ENCODE peak calls at places on chromosomes 6 and 20, in nine cellular contexts. K, T, I, F, Y, A, N, Q and V are unnamed samples.

GRCh38 chr20:60789399-60789798 is 462.7 kb upstream of the CDH4 start:
- DNase-seq in I (no peak), A (no peak), T (no peak), N (no peak), F (no peak), Q (no peak), K (no peak), Y (no peak), V (no peak)

GRCh38 chr6:6407061-6407723 is 86.7 kb upstream of the F13A1 start:
- DNase-seq in A (peak), T (no peak), Q (no peak), K (no peak), N (no peak), F (no peak), Y (no peak), I (no peak), V (no peak)

GRCh38 chr20:50093240-50093639 is 19.7 kb downstream of the UBE2V1 start:
- DNase-seq in I (no peak), K (no peak), Q (no peak), Y (no peak), A (no peak), F (no peak), N (no peak), T (no peak), V (no peak)

GRCh38 chr6:25137497-25137896 is 141.7 kb upstream of the CARMIL1 start:
- DNase-seq in K (no peak), N (no peak), A (no peak), Y (no peak), Q (no peak), F (no peak), I (no peak), T (no peak), V (no peak)

GRCh38 chr20:4130404-4131189 is 115.2 kb upstream of the RNF24 start:
- DNase-seq in N (no peak), T (no peak), A (no peak), F (no peak), I (no peak), Q (no peak), K (no peak), Y (peak), V (no peak)

GRCh38 chr6:146543211-146543939 is at the start of gene RAB32:
- DNase-seq in Q (peak), Y (peak), I (peak), K (peak), N (peak), F (no peak), T (peak), A (peak), V (peak)

GRCh38 chr6:94254689-94255088 is 835.3 kb upstream of the EPHA7 start:
- DNase-seq in T (no peak), K (no peak), A (no peak), N (no peak), Y (peak), Q (no peak), F (no peak), I (no peak), V (no peak)

GRCh38 chr6:148422085-148422484 is 79.4 kb downstream of the SASH1 start:
- DNase-seq in I (no peak), Q (no peak), F (no peak), N (no peak), A (no peak), Y (no peak), K (no peak), T (no peak), V (no peak)

GRCh38 chr6:75206338-75207210 is 721 bp upstream of the COL12A1 start:
- DNase-seq in F (no peak), T (no peak), Q (no peak), Y (no peak), A (no peak), K (peak), I (peak), N (no peak), V (peak)

GRCh38 chr6:139647816-139648215 is 273.4 kb upstream of the CITED2 start:
- DNase-seq in T (no peak), Y (no peak), K (no peak), N (no peak), I (no peak), A (no peak), F (no peak), Q (no peak), V (no peak)

GRCh38 chr6:154508573-154509375 is 1.7 kb downstream of the CNKSR3 start:
- DNase-seq in Q (no peak), K (no peak), T (peak), Y (no peak), F (no peak), A (no peak), I (no peak), N (no peak), V (peak)

GRCh38 chr6:36387440-36388303 is at the start of gene ETV7:
- DNase-seq in F (no peak), A (peak), K (no peak), N (no peak), T (no peak), Q (no peak), Y (no peak), I (peak), V (peak)

GRCh38 chr20:46222521-46223007 is 85.7 kb downstream of the CDH22 start:
- DNase-seq in N (no peak), Q (no peak), K (no peak), Y (no peak), I (no peak), T (no peak), A (no peak), F (no peak), V (no peak)

GRCh38 chr20:41526327-41526726 is 91.8 kb downstream of the CHD6 start:
- DNase-seq in T (no peak), K (no peak), N (no peak), F (no peak), A (no peak), Q (no peak), Y (no peak), I (no peak), V (no peak)

GRCh38 chr20:48747840-48748416 is 79.9 kb downstream of the PREX1 start:
- DNase-seq in K (no peak), F (no peak), T (no peak), N (no peak), A (no peak), Y (no peak), Q (no peak), I (no peak), V (no peak)

GRCh38 chr6:30006170-30007131 is 54.6 kb upstream of the POLR1H start:
- DNase-seq in Y (no peak), N (no peak), Q (peak), I (peak), T (no peak), A (peak), K (peak), F (no peak), V (peak)

GRCh38 chr6:158742988-158743651 is 76.0 kb downstream of the EZR start:
- DNase-seq in A (no peak), Q (no peak), T (no peak), N (no peak), F (no peak), I (no peak), K (no peak), Y (no peak), V (no peak)

GRCh38 chr20:64224344-64225165 is 31.0 kb upstream of the PCMTD2 start:
- DNase-seq in Q (no peak), T (peak), A (no peak), F (no peak), I (no peak), Y (no peak), N (no peak), K (no peak), V (no peak)

GRCh38 chr20:58746551-58747399 is 54.2 kb downstream of the NPEPL1 start:
- DNase-seq in I (peak), Q (no peak), A (no peak), Y (no peak), N (no peak), T (no peak), K (no peak), F (no peak), V (no peak)

GRCh38 chr6:14585689-14586088 is 468.1 kb downstream of the CD83 start:
- DNase-seq in K (no peak), F (no peak), Q (no peak), Y (no peak), A (no peak), I (no peak), T (no peak), N (no peak), V (no peak)

GRCh38 chr20:33630507-33630906 is 31.6 kb upstream of the C20orf144 start:
- DNase-seq in A (no peak), K (no peak), T (no peak), Y (no peak), I (no peak), N (no peak), Q (no peak), F (no peak), V (no peak)

GRCh38 chr6:69705954-69706353 is 90.9 kb downstream of the LMBRD1 start:
- DNase-seq in T (no peak), A (no peak), Q (no peak), F (no peak), N (no peak), I (no peak), K (no peak), Y (peak), V (no peak)

GRCh38 chr6:54481096-54481495 is 172.9 kb downstream of the TINAG start:
- DNase-seq in Y (no peak), F (no peak), Q (no peak), K (no peak), I (no peak), N (no peak), A (no peak), T (no peak), V (no peak)

GRCh38 chr6:52420668-52421358 is 671 bp downstream of the EFHC1 start:
- DNase-seq in F (no peak), Q (no peak), I (peak), N (no peak), A (no peak), Y (peak), T (no peak), K (no peak), V (peak)

GRCh38 chr6:39432311-39433025 is 110.0 kb upstream of the KCNK16 start:
- DNase-seq in K (no peak), I (no peak), T (no peak), Y (no peak), A (no peak), N (no peak), Q (no peak), F (no peak), V (no peak)

GRCh38 chr6:42142118-42142835 is at the start of gene C6orf132:
- DNase-seq in A (peak), Q (peak), Y (no peak), F (no peak), K (no peak), I (no peak), T (no peak), N (peak), V (no peak)
- TF ChIP-seq POLR2A in A (no peak), Q (no peak), Y (no peak), F (no peak), K (no peak), I (no peak), T (no peak), N (no peak), V (no peak)

GRCh38 chr6:2858678-2859324 is 17.1 kb upstream of the SERPINB1 start:
- DNase-seq in Y (no peak), I (no peak), A (no peak), K (no peak), Q (no peak), F (no peak), N (no peak), T (no peak), V (no peak)
- TF ChIP-seq POLR2A in Y (no peak), I (no peak), A (peak), K (no peak), Q (no peak), F (no peak), N (no peak), T (no peak), V (no peak)

GRCh38 chr20:32327087-32327681 is 30.9 kb upstream of the ASXL1 start:
- DNase-seq in Y (no peak), K (no peak), A (no peak), F (no peak), N (no peak), Q (no peak), T (no peak), I (no peak), V (no peak)
- TF ChIP-seq POLR2A in Y (no peak), K (no peak), A (no peak), F (no peak), N (no peak), Q (no peak), T (no peak), I (no peak), V (no peak)

DNA sequence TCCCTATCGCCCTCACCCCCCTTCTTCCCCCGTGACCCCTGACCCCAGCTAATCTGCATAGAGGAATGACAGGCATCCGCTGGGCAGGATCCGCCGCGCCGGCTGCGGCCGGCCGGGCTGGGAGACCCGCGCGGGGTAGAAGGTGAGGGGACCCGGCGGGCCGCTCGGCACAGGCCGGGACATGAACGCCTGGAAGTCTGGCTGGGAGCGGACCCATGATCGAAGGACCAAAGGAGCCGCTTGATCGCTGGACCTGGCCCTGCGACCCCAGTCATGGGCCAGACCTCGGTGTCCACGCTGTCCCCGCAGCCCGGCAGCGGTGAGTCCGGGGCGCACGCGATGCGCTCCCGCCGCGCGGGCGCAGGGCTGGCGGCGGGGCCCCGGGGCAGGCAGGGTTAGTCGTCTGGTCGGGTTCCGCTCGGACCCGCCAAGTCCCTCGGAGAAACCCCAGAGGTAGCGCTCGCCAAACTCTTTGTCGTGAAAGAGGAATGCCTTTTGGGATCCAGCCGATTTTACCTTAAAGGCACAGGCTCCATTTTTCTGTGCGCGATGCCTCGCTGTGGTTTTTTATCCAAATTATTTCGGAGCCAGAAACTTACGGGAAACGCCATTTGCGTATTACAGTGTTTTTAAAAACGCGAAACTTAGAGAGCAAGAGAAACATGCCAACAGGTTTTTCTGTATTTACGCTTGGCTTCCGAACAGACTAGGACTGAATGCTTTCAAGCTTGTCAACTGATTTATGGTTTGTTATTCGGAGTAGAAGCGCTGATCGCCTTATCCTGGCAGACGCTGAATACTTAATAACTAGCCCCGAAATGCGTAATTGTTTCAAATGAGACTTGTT is at the start of gene PHACTR2:
- DNase-seq in I (peak), Y (peak), F (peak), K (peak), A (peak), Q (peak), T (peak), N (peak), V (peak)
- TF ChIP-seq POLR2A in I (peak), Y (no peak), F (peak), K (peak), A (no peak), Q (no peak), T (peak), N (no peak), V (peak)

GRCh38 chr20:13017235-13017634 is 8.5 kb downstream of the SPTLC3 start:
- DNase-seq in N (no peak), T (no peak), Q (no peak), Y (no peak), A (no peak), F (no peak), I (no peak), K (no peak), V (no peak)
- TF ChIP-seq POLR2A in N (no peak), T (no peak), Q (no peak), Y (no peak), A (no peak), F (no peak), I (no peak), K (no peak), V (no peak)

DNA sequence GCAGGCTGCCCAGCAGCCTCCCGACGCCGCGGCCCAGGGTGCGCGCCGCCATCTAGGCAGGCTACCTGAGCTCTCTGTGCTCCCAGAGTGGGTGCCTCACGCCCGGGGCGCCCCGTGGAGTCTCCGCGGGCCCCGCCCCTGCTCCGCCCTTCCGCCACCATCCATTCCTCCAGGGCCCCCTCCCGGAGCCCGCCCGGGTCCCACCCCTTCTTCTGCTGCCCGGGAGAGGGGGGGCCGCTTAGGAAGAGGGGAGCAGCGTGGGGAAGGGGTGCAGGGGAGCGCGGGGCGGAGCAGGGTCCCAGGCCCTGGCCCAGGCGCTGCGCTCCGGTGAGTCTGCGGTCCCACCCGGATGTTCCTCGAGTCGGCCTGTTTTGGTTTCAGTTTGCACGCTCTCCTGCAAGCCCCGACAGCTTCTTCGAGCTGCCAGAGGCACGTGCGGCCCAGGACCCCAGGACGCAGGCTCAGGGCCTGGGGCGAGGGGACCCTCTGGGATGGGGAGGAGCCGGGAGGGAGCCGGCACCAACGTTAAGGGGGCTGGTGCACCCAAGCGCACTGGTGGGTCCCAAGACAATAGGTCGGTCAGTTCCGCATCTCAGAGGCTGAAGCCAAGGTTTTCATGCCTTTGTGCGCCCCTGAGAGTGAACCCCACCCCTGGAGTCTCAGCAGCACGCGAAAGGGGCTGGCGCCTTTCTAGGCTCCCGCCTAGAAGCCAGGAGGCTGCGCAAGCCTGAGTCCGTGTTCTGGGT is at the start of gene ACSS1:
- DNase-seq in T (no peak), I (peak), K (no peak), Q (peak), A (peak), N (no peak), Y (peak), F (no peak), V (peak)
- TF ChIP-seq POLR2A in T (peak), I (no peak), K (peak), Q (no peak), A (no peak), N (no peak), Y (peak), F (no peak), V (no peak)

DNA sequence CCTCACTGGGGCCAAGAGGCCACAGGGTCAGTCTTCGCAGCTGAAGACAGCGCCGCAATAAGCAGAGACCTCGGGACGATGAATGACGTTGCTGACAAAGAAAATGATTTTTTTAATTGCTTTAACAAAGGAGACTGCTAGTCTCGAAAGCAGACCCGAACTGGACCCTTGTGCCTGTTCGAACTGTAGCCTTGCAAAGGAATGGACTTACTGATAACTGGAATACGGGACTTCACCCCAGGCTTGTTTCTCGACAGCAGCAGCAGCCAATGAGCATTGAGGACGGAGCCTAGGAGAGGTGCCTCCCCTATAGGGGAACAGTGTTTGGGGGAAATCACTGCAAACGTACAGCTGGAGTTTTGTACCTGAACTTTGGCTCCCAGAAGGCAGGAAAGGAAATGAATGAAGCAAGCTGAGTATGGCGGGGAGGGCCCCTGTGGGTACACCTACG is 1.3 kb upstream of the TAF4 start:
- DNase-seq in Y (no peak), K (peak), F (no peak), N (no peak), T (no peak), I (peak), A (no peak), Q (peak), V (no peak)
- TF ChIP-seq POLR2A in Y (no peak), K (no peak), F (no peak), N (no peak), T (no peak), I (no peak), A (no peak), Q (no peak), V (peak)